ENCODE peak calls at places on chromosomes 13 and 19, in seven cellular contexts. U, I, D, K, Z, A and F are unnamed samples.

GRCh38 chr19:14474827-14475226 is 327 bp downstream of the PTGER1 start:
- DNase-seq in U (no peak), I (no peak), D (no peak), K (no peak), Z (no peak), A (no peak), F (no peak)

GRCh38 chr19:47408156-47408938 is 11.0 kb downstream of the MEIS3 start:
- DNase-seq in U (no peak), I (no peak), D (no peak), K (no peak), Z (no peak), A (no peak), F (no peak)

GRCh38 chr13:109500146-109500773 is 286.1 kb downstream of the IRS2 start:
- DNase-seq in U (no peak), I (no peak), D (peak), K (no peak), Z (no peak), A (no peak), F (no peak)

GRCh38 chr19:4368128-4368820 is 24.9 kb downstream of the MPND start:
- DNase-seq in U (peak), I (no peak), D (no peak), K (no peak), Z (no peak), A (no peak), F (no peak)

GRCh38 chr13:57666131-57666530 is 34.6 kb downstream of the PCDH17 start:
- DNase-seq in U (no peak), I (no peak), D (no peak), K (no peak), Z (no peak), A (no peak), F (no peak)

GRCh38 chr19:3769494-3769893 is 2.5 kb downstream of the RAX2 start:
- DNase-seq in U (no peak), I (no peak), D (no peak), K (no peak), Z (no peak), A (no peak), F (no peak)

GRCh38 chr13:79642596-79642995 is 161.6 kb downstream of the NDFIP2 start:
- DNase-seq in U (no peak), I (no peak), D (no peak), K (no peak), Z (no peak), A (no peak), F (no peak)

GRCh38 chr13:29438772-29439171 is 156.7 kb downstream of the SLC7A1 start:
- DNase-seq in U (no peak), I (no peak), D (no peak), K (no peak), Z (no peak), A (no peak), F (no peak)

GRCh38 chr13:113491418-113491883 is 940 bp upstream of the DCUN1D2 start:
- DNase-seq in U (no peak), I (peak), D (peak), K (no peak), Z (no peak), A (peak), F (no peak)

GRCh38 chr13:47457631-47458030 is 543.4 kb downstream of the SUCLA2 start:
- DNase-seq in U (no peak), I (no peak), D (no peak), K (no peak), Z (no peak), A (no peak), F (no peak)

GRCh38 chr13:42893346-42893745 is 98.7 kb downstream of the EPSTI1 start:
- DNase-seq in U (no peak), I (no peak), D (no peak), K (no peak), Z (no peak), A (peak), F (no peak)

GRCh38 chr19:30160426-30160825 is 211.8 kb upstream of the ZNF536 start:
- DNase-seq in U (no peak), I (no peak), D (no peak), K (peak), Z (no peak), A (no peak), F (no peak)

GRCh38 chr13:26548251-26548765 is 9.2 kb upstream of the WASF3 start:
- DNase-seq in U (no peak), I (no peak), D (no peak), K (no peak), Z (no peak), A (no peak), F (no peak)

GRCh38 chr13:94825507-94825906 is 113.2 kb upstream of the SOX21 start:
- DNase-seq in U (no peak), I (no peak), D (no peak), K (no peak), Z (no peak), A (no peak), F (no peak)

GRCh38 chr19:8663920-8664670 is 33.7 kb downstream of the NFILZ start:
- DNase-seq in U (peak), I (peak), D (no peak), K (no peak), Z (no peak), A (no peak), F (no peak)

GRCh38 chr19:10408511-10409291 is 5.4 kb upstream of the CDC37 start:
- DNase-seq in U (peak), I (peak), D (no peak), K (no peak), Z (no peak), A (no peak), F (no peak)

GRCh38 chr19:48779636-48780035 is 24.3 kb downstream of the FGF21 start:
- DNase-seq in U (no peak), I (no peak), D (no peak), K (no peak), Z (no peak), A (no peak), F (no peak)

GRCh38 chr13:101307181-101307701 is 109.1 kb downstream of the NALCN start:
- DNase-seq in U (no peak), I (no peak), D (no peak), K (no peak), Z (no peak), A (no peak), F (no peak)

GRCh38 chr13:30077338-30077737 is 226.9 kb upstream of the UBL3 start:
- DNase-seq in U (no peak), I (no peak), D (no peak), K (no peak), Z (no peak), A (no peak), F (no peak)

GRCh38 chr19:46319620-46320019 is 22.8 kb downstream of the HIF3A start:
- DNase-seq in U (no peak), I (no peak), D (no peak), K (no peak), Z (no peak), A (no peak), F (no peak)